ENCODE peak calls at places on chromosomes 5 and 9, in five cellular contexts. E, X, T, C and H are unnamed samples.

GRCh38 chr5:82735160-82735789 is 341.9 kb downstream of the TMEM167A start:
- DNase-seq in E (no peak), X (no peak), T (no peak), C (peak), H (peak)

GRCh38 chr9:34522091-34522887 is 501 bp downstream of the ENHO start:
- DNase-seq in E (no peak), X (peak), T (no peak), C (no peak), H (no peak)

GRCh38 chr5:31638748-31639418 is at the start of gene PDZD2:
- DNase-seq in E (peak), X (peak), T (peak), C (peak), H (peak)

GRCh38 chr9:105119166-105119565 is 125.3 kb upstream of the SLC44A1 start:
- DNase-seq in E (no peak), X (no peak), T (no peak), C (no peak), H (no peak)

GRCh38 chr5:173055722-173055982 is 500 bp upstream of the CREBRF start:
- DNase-seq in E (no peak), X (peak), T (no peak), C (no peak), H (no peak)

GRCh38 chr5:174323878-174324281 is 278.4 kb downstream of the NSG2 start:
- DNase-seq in E (peak), X (peak), T (peak), C (peak), H (peak)

GRCh38 chr5:132714456-132715307 is 22.7 kb downstream of the KIF3A start:
- DNase-seq in E (peak), X (peak), T (peak), C (no peak), H (no peak)

GRCh38 chr9:136602193-136602885 is 56.5 kb upstream of the NOTCH1 start:
- DNase-seq in E (no peak), X (no peak), T (peak), C (no peak), H (no peak)

GRCh38 chr5:175685701-175686350 is 28.0 kb downstream of the HRH2 start:
- DNase-seq in E (no peak), X (no peak), T (no peak), C (no peak), H (no peak)

GRCh38 chr9:131578778-131579504 is 33.6 kb downstream of the PRRT1B start:
- DNase-seq in E (no peak), X (no peak), T (no peak), C (no peak), H (no peak)

DNA sequence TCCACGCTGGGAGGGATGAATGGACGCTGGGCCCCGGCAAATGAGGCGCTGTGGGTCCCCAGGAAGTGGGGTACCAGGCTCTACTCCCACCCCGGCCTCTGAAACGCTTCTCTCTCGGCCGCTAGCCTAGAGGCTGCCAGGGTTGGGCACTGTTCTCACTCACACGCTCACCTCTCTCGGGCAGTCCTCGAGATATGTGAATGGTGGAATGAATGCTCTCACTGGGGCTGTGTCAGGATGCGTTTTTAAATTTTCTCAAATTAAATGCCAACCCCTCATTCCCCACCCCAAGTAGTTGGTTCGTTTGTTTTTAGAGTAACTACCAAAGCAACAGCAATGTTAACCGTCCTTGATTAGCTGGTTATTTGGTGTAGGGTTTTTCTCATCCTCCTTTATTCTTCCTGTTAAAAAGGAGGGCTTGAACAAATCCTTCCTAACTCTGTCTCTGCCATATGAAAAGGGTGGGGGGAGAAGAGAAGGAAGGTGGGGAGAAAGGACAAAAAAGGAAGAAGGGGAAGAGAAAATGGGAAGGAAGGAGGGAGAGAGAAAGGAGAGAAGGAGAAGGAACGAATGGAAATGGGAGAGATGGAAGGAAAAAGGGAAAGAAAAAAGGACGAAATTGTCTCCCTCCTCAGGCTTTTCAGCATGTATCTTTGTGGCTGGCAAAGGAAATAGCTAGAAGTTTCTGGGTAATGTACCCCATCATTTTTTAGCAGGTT is 1.4 kb upstream of the EBF1 start:
- DNase-seq in E (no peak), X (peak), T (no peak), C (no peak), H (no peak)
- TF ChIP-seq EZH2 in E (no peak), X (no peak), T (peak), C (no peak), H (no peak)

GRCh38 chr5:90365328-90365727 is 44.2 kb downstream of the CETN3 start:
- DNase-seq in E (no peak), X (no peak), T (no peak), C (no peak), H (no peak)
- TF ChIP-seq EZH2 in E (no peak), X (no peak), T (no peak), C (no peak), H (no peak)

GRCh38 chr9:134386951-134387831 is 60.9 kb downstream of the RXRA start:
- DNase-seq in E (no peak), X (peak), T (no peak), C (no peak), H (no peak)

GRCh38 chr9:134390537-134390936 is 64.3 kb downstream of the RXRA start:
- DNase-seq in E (no peak), X (no peak), T (no peak), C (no peak), H (no peak)

GRCh38 chr9:134389659-134390058 is 63.4 kb downstream of the RXRA start:
- DNase-seq in E (no peak), X (no peak), T (no peak), C (no peak), H (no peak)

GRCh38 chr9:134388976-134389375 is 62.7 kb downstream of the RXRA start:
- DNase-seq in E (no peak), X (no peak), T (no peak), C (no peak), H (no peak)

DNA sequence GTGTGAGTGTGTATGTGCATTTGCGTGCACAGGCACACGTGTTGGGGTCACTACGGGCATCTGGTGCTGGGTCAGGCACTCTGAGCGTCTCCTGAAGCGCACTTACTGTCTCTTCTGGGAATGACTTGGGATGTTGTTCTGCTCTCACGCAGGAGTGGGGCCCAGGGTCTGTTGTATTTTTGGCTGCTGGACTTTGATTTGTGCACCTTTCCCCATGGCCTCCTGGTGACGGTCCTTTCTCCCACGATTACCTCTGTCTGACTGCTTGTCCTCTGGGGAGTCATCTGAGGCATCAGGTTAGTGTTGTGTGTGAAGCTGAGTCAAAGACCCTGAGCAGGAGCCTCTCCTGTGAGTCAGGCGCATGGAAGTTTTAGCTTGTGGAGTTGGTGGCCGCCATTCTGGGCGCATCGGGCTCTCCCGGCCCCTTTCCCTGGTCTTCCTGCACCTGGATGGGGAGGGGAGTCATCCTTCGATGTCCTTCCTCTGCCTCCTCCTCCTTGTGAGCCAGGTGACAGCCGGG is 62.1 kb downstream of the RXRA start:
- DNase-seq in E (no peak), X (no peak), T (no peak), C (no peak), H (no peak)
- TF ChIP-seq EZH2 in E (no peak), X (no peak), T (no peak), C (no peak), H (no peak)

GRCh38 chr9:126499005-126499910 is 114.5 kb upstream of the LMX1B start:
- DNase-seq in E (peak), X (peak), T (peak), C (no peak), H (peak)
- TF ChIP-seq EZH2 in E (no peak), X (no peak), T (peak), C (no peak), H (no peak)

DNA sequence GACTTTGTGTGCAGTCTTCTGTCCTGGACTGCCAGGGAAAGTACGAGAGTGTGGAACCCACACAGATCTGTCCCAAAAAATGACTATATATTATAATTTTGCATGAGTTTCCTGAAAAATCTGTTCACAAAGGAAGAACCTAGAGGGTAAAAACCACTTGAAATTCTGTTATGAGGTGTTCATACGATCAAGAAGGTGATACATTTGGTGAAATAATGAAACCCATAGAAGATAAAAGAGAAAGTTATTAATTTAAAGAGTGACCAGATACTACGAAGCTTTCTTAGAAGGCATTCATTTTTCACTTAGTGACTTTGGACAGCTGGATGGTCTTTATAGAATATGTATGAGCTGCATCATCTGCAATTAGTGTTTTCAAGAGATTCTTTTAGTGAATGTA is 32.9 kb downstream of the SLC12A2 start:
- DNase-seq in E (no peak), X (no peak), T (no peak), C (no peak), H (no peak)
- TF ChIP-seq EZH2 in E (no peak), X (no peak), T (no peak), C (no peak), H (no peak)

GRCh38 chr9:124015661-124016131 is 4.1 kb downstream of the LHX2 start:
- DNase-seq in E (no peak), X (no peak), T (peak), C (no peak), H (no peak)

GRCh38 chr9:124012368-124013262 is 1.0 kb downstream of the LHX2 start:
- DNase-seq in E (no peak), X (no peak), T (peak), C (no peak), H (no peak)

GRCh38 chr9:124013263-124014211 is 2.0 kb downstream of the LHX2 start:
- DNase-seq in E (no peak), X (no peak), T (peak), C (no peak), H (no peak)

GRCh38 chr9:124015091-124015660 is 3.6 kb downstream of the LHX2 start:
- DNase-seq in E (no peak), X (no peak), T (peak), C (no peak), H (no peak)

DNA sequence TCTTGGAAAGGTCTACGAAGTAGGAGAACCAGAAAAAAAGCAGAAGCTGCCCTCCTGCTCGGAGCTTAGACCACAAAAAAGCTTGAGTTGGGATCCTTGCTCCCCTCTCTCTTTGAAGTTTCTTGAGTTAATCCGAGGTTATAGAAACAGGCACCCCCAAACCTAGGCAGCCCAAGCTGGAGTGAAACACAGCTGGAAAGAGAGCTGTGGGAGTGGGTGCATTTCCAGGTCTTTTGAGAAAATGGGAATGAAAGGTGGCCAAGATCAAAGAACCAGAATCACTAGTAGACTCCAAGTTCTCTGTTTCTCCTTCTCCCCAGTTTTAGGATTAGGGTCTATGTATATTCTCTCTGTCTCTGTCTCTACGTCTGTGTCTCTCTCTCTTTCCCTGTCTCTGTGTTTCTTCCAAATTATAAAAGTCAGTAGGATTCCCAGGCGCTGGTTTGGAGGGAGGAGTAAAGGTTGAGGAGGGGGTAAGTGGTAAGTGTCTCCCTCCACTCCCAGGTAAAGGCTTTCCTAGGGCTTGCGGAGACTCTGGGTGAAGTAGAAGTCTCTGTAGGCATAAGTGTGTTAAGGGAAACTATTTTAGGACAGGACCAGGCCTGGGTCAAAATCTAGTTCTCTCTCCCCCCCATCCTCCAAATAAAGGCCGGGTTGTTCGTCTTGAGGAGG is 2.9 kb downstream of the LHX2 start:
- DNase-seq in E (no peak), X (no peak), T (no peak), C (no peak), H (no peak)
- TF ChIP-seq EZH2 in E (no peak), X (no peak), T (peak), C (no peak), H (no peak)